ENCODE peak calls at places on chromosomes 13 and 19, in ten cellular contexts. H, Q, A, B, I, N, J, X, V and S are unnamed samples.

GRCh38 chr13:86848716-86849115 is 822.5 kb upstream of the SLITRK5 start:
- DNase-seq in B (no peak), Q (no peak), H (no peak), X (no peak), I (no peak), A (no peak), V (no peak), J (no peak), N (no peak), S (no peak)

GRCh38 chr19:45177817-45178261 is at the start of gene TRAPPC6A:
- DNase-seq in X (no peak), Q (no peak), I (no peak), J (no peak), N (no peak), A (no peak), H (no peak), B (no peak), V (no peak), S (no peak)

GRCh38 chr13:34124912-34125311 is 307.0 kb downstream of the RFC3 start:
- DNase-seq in H (no peak), V (no peak), B (no peak), J (no peak), Q (no peak), N (no peak), A (no peak), I (no peak), X (no peak), S (no peak)

GRCh38 chr19:2374808-2375207 is 14.7 kb downstream of the TMPRSS9 start:
- DNase-seq in H (no peak), J (no peak), I (no peak), B (no peak), Q (no peak), A (no peak), X (no peak), V (no peak), N (no peak), S (no peak)

GRCh38 chr13:33349996-33350826 is 64.7 kb upstream of the STARD13 start:
- DNase-seq in X (peak; percentile 81), A (no peak), J (no peak), Q (peak; percentile 60), I (peak; percentile 47), V (peak; percentile 47), N (peak; percentile 59), H (peak; percentile 77), B (peak; percentile 68), S (no peak)

GRCh38 chr19:5913739-5914357 is at the start of gene CAPS:
- DNase-seq in J (no peak), N (peak; percentile 42), V (peak; percentile 49), Q (peak; percentile 78), A (no peak), H (peak; percentile 84), B (peak; percentile 59), I (no peak), X (peak; percentile 89), S (no peak)

GRCh38 chr13:50543767-50544166 is 299.7 kb downstream of the DLEU7 start:
- DNase-seq in A (no peak), Q (no peak), B (no peak), J (peak; percentile 77), I (peak; percentile 26), X (no peak), V (no peak), H (no peak), N (no peak), S (no peak)

GRCh38 chr13:71395053-71395452 is 472.0 kb downstream of the DACH1 start:
- DNase-seq in N (no peak), J (no peak), Q (no peak), H (no peak), A (no peak), V (no peak), X (no peak), I (no peak), B (no peak), S (no peak)

GRCh38 chr13:103694033-103694432 is 627.8 kb upstream of the SLC10A2 start:
- DNase-seq in B (no peak), N (no peak), I (no peak), Q (no peak), X (no peak), A (no peak), H (no peak), J (no peak), V (no peak), S (no peak)

GRCh38 chr13:76773695-76774094 is 112.5 kb downstream of the KCTD12 start:
- DNase-seq in B (no peak), V (no peak), Q (no peak), H (no peak), I (no peak), A (no peak), J (no peak), N (no peak), X (no peak), S (no peak)

GRCh38 chr13:27751953-27752352 is 40.3 kb upstream of the GSX1 start:
- DNase-seq in Q (no peak), I (no peak), B (no peak), N (no peak), V (no peak), A (no peak), H (no peak), X (no peak), J (no peak), S (no peak)

GRCh38 chr19:34403784-34404108 is 453 bp upstream of the PDCD2L start:
- DNase-seq in N (no peak), A (no peak), J (no peak), V (no peak), B (no peak), X (no peak), I (no peak), Q (no peak), H (no peak), S (no peak)
- H3K27ac ChIP-seq in N (peak overlapping the region; percentile 57), A (peak overlapping the region; percentile 53), J (peak overlapping the region; percentile 21), V (no peak overlapping the region), B (no peak overlapping the region), X (peak overlapping the region; percentile 80), I (no peak overlapping the region), Q (peak overlapping the region; percentile 72), H (peak overlapping the region; percentile 69), S (peak overlapping the region; percentile 72)

GRCh38 chr19:47726467-47726866 is 13.2 kb downstream of the EHD2 start:
- DNase-seq in I (no peak), H (no peak), N (no peak), J (no peak), V (no peak), X (no peak), A (no peak), B (no peak), Q (no peak), S (no peak)

GRCh38 chr19:47730910-47731309 is 14.4 kb upstream of the NOP53 start:
- DNase-seq in J (no peak), X (no peak), V (no peak), Q (no peak), H (no peak), N (no peak), B (no peak), A (no peak), I (no peak), S (no peak)

GRCh38 chr19:47729468-47729798 is 15.9 kb upstream of the NOP53 start:
- DNase-seq in I (peak; percentile 33), X (peak; percentile 88), V (no peak), Q (peak; percentile 45), J (no peak), B (peak; percentile 68), H (peak; percentile 87), N (peak; percentile 81), A (peak; percentile 65), S (no peak)

GRCh38 chr19:47730521-47730889 is 14.8 kb upstream of the NOP53 start:
- DNase-seq in X (no peak), H (no peak), B (no peak), Q (no peak), V (no peak), J (no peak), N (no peak), I (no peak), A (no peak), S (no peak)

GRCh38 chr19:47729799-47730520 is 15.4 kb upstream of the NOP53 start:
- DNase-seq in J (no peak), B (peak; percentile 86), H (peak; percentile 91), Q (peak; percentile 39), I (peak; percentile 82), X (peak; percentile 94), V (no peak), A (no peak), N (peak; percentile 69), S (no peak)
- H3K27ac ChIP-seq in J (peak overlapping the region; percentile 73), B (peak overlapping the region; percentile 14), H (peak overlapping the region; percentile 84), Q (peak overlapping the region; percentile 72), I (no peak overlapping the region), X (peak overlapping the region; percentile 85), V (no peak overlapping the region), A (peak overlapping the region; percentile 97), N (peak overlapping the region; percentile 91), S (no peak overlapping the region)

GRCh38 chr19:46428278-46429141 is at the start of gene PNMA8C:
- DNase-seq in V (peak; percentile 82), Q (peak; percentile 50), N (peak; percentile 62), I (peak; percentile 97), X (peak; percentile 82), H (peak; percentile 59), B (peak; percentile 80), J (no peak), A (peak; percentile 66), S (peak; percentile 10)

GRCh38 chr19:46427518-46427917 is 1.2 kb downstream of the PNMA8C start:
- DNase-seq in B (no peak), A (no peak), V (no peak), N (no peak), Q (no peak), I (no peak), H (no peak), J (no peak), X (no peak), S (no peak)

GRCh38 chr19:46426506-46427162 is 2.1 kb downstream of the PNMA8C start:
- DNase-seq in I (peak; percentile 97), A (no peak), B (peak; percentile 75), N (peak; percentile 67), J (peak; percentile 61), H (peak; percentile 90), V (peak; percentile 85), Q (peak; percentile 46), X (peak; percentile 87), S (no peak)

GRCh38 chr19:46423194-46423593 is 5.5 kb downstream of the PNMA8C start:
- DNase-seq in H (no peak), J (no peak), B (no peak), X (no peak), N (no peak), V (no peak), I (no peak), Q (no peak), A (no peak), S (no peak)

GRCh38 chr19:46426035-46426505 is 2.7 kb downstream of the PNMA8C start:
- DNase-seq in Q (no peak), H (peak; percentile 68), X (no peak), V (no peak), N (no peak), B (no peak), A (no peak), J (no peak), I (peak; percentile 33), S (no peak)
- H3K27ac ChIP-seq in Q (peak overlapping the region; percentile 54), H (peak overlapping the region; percentile 71), X (peak overlapping the region; percentile 71), V (no peak overlapping the region), N (peak overlapping the region; percentile 77), B (no peak overlapping the region), A (peak overlapping the region; percentile 58), J (no peak overlapping the region), I (no peak overlapping the region), S (no peak overlapping the region)

DNA sequence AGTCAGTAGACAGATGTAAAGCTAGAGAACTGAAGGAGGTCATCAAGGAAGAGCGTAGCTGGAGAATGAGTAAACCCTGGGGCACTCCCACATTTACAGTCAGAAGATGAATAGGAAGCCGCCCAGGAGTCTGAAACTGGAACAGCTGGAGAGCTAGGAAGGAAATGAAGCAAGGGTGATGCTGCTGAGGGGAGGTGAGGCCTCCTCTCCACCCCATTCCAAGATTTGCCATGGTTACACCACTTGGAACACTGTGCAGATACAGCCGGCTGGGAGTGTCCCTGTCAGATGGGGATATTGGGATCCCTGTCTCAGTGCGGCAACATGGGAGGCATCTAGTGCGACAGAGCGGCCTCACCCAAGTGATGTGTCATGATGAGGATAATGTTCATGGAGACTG is 51.8 kb upstream of the GPI start:
- DNase-seq in A (no peak), H (no peak), V (no peak), B (no peak), Q (peak; percentile 63), X (no peak), N (no peak), J (no peak), I (no peak), S (no peak)
- H3K27ac ChIP-seq in A (no peak overlapping the region), H (no peak overlapping the region), V (no peak overlapping the region), B (no peak overlapping the region), Q (peak overlapping the region; percentile 63), X (no peak overlapping the region), N (no peak overlapping the region), J (peak overlapping the region; percentile 34), I (no peak overlapping the region), S (no peak overlapping the region)